ENCODE peak calls at places on chromosomes 13 and 19, in nine cellular contexts. U is PC-3, B is neural progenitor cell, X is GM23338, I is fibroblast of lung, F is DND-41, A is mammary epithelial cell, D is HCT116, K is SK-N-SH. Z is an unnamed sample. For H4K20me1 and H3K36me3, the result is how much of the 10 kb centered on the place peaks cover.

GRCh38 chr13:109807345-109807744 is 21.0 kb upstream of the IRS2 start:
- DNase-seq in A (no peak), F (no peak), B (no peak), K (no peak), U (no peak), D (no peak), X (no peak), I (no peak), Z (no peak)

GRCh38 chr13:28012383-28012782 is 23.9 kb upstream of the URAD start:
- DNase-seq in A (peak), X (no peak), U (peak), I (no peak), D (no peak), B (no peak), F (no peak), K (no peak), Z (no peak)

GRCh38 chr13:24107955-24108614 is 52.4 kb upstream of the SPATA13 start:
- DNase-seq in D (no peak), K (no peak), I (peak), A (no peak), U (no peak), F (no peak), B (no peak), X (peak), Z (no peak)

GRCh38 chr13:26719356-26719945 is 41.1 kb downstream of the GPR12 start:
- DNase-seq in A (no peak), F (peak), U (peak), X (peak), D (no peak), B (no peak), I (no peak), K (no peak), Z (peak)

GRCh38 chr19:7072541-7072940 is 3.0 kb downstream of the ZNF557 start:
- DNase-seq in A (no peak), F (no peak), B (no peak), I (no peak), D (no peak), U (no peak), K (no peak), X (no peak), Z (no peak)

GRCh38 chr19:50315773-50316448 is 13.3 kb downstream of the KCNC3 start:
- DNase-seq in X (peak), D (no peak), K (peak), A (no peak), I (no peak), F (peak), B (peak), U (no peak), Z (no peak)

GRCh38 chr13:66635526-66635925 is 594.6 kb downstream of the PCDH9 start:
- DNase-seq in K (no peak), X (no peak), B (no peak), A (peak), F (no peak), D (no peak), U (peak), I (peak), Z (peak)

GRCh38 chr13:61039302-61039701 is 376.3 kb downstream of the PCDH20 start:
- DNase-seq in F (no peak), I (no peak), A (no peak), U (no peak), K (no peak), B (no peak), X (no peak), D (no peak), Z (no peak)

GRCh38 chr19:5125797-5126497 is 157.0 kb downstream of the KDM4B start:
- DNase-seq in A (no peak), U (no peak), F (no peak), K (no peak), X (peak), D (no peak), I (no peak), B (peak), Z (no peak)
- H3K4me2 ChIP-seq in A (no peak), U (no peak), F (no peak), K (no peak), X (peak), D (no peak), I (no peak), B (no peak), Z (no peak)

GRCh38 chr13:90710355-90710754 is 637.1 kb upstream of the MIR17HG start:
- DNase-seq in B (no peak), D (no peak), I (no peak), K (no peak), A (no peak), X (no peak), F (no peak), U (no peak), Z (no peak)

GRCh38 chr13:90709329-90709728 is 638.2 kb upstream of the MIR17HG start:
- DNase-seq in B (no peak), X (no peak), F (no peak), K (no peak), I (no peak), A (no peak), D (no peak), U (no peak), Z (no peak)

GRCh38 chr13:90717451-90717936 is 630.0 kb upstream of the MIR17HG start:
- DNase-seq in D (peak), F (no peak), I (peak), U (peak), B (peak), X (peak), K (no peak), A (peak), Z (peak)

GRCh38 chr13:90708159-90708558 is 639.3 kb upstream of the MIR17HG start:
- DNase-seq in F (no peak), A (no peak), U (no peak), K (no peak), D (no peak), B (no peak), X (no peak), I (no peak), Z (no peak)

GRCh38 chr13:90713436-90714133 is 633.9 kb upstream of the MIR17HG start:
- DNase-seq in I (no peak), D (no peak), F (no peak), B (no peak), A (no peak), K (peak), U (no peak), X (no peak), Z (no peak)
- H4K20me1 ChIP-seq in I (under half), D (under half), F (under half), B (under half), A (under half), K (under half), U (under half), X (under half), Z (under half)

GRCh38 chr13:55229906-55230569 is 1910.7 kb upstream of the PRR20A start:
- DNase-seq in K (no peak), B (no peak), A (no peak), U (no peak), X (peak), F (no peak), D (no peak), I (no peak), Z (no peak)

GRCh38 chr13:55234311-55234710 is 1906.4 kb upstream of the PRR20A start:
- DNase-seq in I (no peak), D (no peak), F (no peak), X (no peak), A (no peak), B (no peak), U (no peak), K (no peak), Z (no peak)

GRCh38 chr13:55230570-55230908 is 1910.2 kb upstream of the PRR20A start:
- DNase-seq in A (no peak), K (no peak), X (peak), B (no peak), D (no peak), F (no peak), U (no peak), I (no peak), Z (no peak)
- H3K36me3 ChIP-seq in A (under half), K (under half), X (under half), B (under half), D (under half), F (under half), U (under half), I (under half), Z (under half)

GRCh38 chr19:17517898-17518297 is 6.4 kb downstream of the PGLS start:
- DNase-seq in K (no peak), U (no peak), X (no peak), A (no peak), D (no peak), B (no peak), I (peak), F (no peak), Z (no peak)

GRCh38 chr19:17524651-17525050 is 13.2 kb downstream of the PGLS start:
- DNase-seq in K (no peak), F (no peak), D (no peak), U (no peak), I (no peak), B (no peak), A (no peak), X (no peak), Z (no peak)

GRCh38 chr19:17522988-17523872 is 11.8 kb downstream of the PGLS start:
- DNase-seq in K (no peak), X (no peak), D (no peak), I (no peak), U (no peak), B (no peak), A (no peak), F (peak), Z (no peak)

GRCh38 chr19:17519967-17520366 is 8.5 kb downstream of the PGLS start:
- DNase-seq in I (peak), U (no peak), D (no peak), X (no peak), A (no peak), B (no peak), F (no peak), K (no peak), Z (no peak)

GRCh38 chr19:17520865-17521264 is 9.4 kb downstream of the PGLS start:
- DNase-seq in X (no peak), D (no peak), I (no peak), U (no peak), K (no peak), B (no peak), A (no peak), F (no peak), Z (no peak)
- H3K4me2 ChIP-seq in X (no peak), D (no peak), I (no peak), U (no peak), K (no peak), B (no peak), A (no peak), F (no peak), Z (no peak)

GRCh38 chr19:29963576-29963975 is 21.5 kb downstream of the URI1 start:
- DNase-seq in I (no peak), A (no peak), B (no peak), X (no peak), U (no peak), D (no peak), F (no peak), K (no peak), Z (no peak)
- H4K20me1 ChIP-seq in I (under half), A (under half), B (half or more), X (under half), U (under half), D (under half), F (half or more), K (half or more), Z (under half)

DNA sequence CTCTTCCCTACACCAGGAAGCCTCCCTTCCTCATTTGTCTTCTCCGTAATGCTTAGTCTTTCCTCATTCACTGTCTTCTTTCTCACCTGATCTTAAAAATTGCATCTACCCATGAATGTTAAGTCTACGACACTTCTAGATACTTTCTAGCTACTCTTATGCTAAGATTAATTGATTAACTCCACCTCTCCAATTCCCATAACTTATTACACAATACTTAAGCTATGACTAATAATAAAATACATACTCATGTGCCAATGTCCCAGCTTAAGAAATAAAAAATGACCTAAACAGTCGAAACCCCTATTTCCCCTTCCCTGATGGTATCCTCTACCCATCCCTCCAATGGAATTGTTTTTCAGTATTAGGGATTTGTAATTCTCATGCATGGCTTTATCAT is 22.8 kb upstream of the ZNF527 start:
- DNase-seq in D (no peak), U (no peak), B (no peak), K (no peak), X (no peak), I (no peak), F (no peak), A (no peak), Z (no peak)
- H3K36me3 ChIP-seq in D (under half), U (under half), B (under half), K (half or more), X (under half), I (under half), F (half or more), A (under half), Z (under half)

GRCh38 chr19:57817976-57818375 is 3.3 kb upstream of the ZNF552 start:
- DNase-seq in K (no peak), B (no peak), A (no peak), X (no peak), I (no peak), U (no peak), F (no peak), D (no peak), Z (no peak)
- H3K4me2 ChIP-seq in K (no peak), B (no peak), A (no peak), X (no peak), I (no peak), U (no peak), F (no peak), D (no peak), Z (no peak)

GRCh38 chr19:46860846-46861690 is at the start of gene ARHGAP35:
- DNase-seq in U (peak), B (no peak), I (no peak), D (no peak), K (peak), A (no peak), F (peak), X (peak), Z (no peak)
- H4K20me1 ChIP-seq in U (under half), B (under half), I (under half), D (under half), K (under half), A (under half), F (under half), X (under half), Z (under half)

GRCh38 chr13:77267362-77267761 is 59.5 kb downstream of the MYCBP2 start:
- DNase-seq in U (no peak), D (no peak), B (no peak), A (no peak), I (peak), F (no peak), K (no peak), X (no peak), Z (no peak)
- H3K36me3 ChIP-seq in U (under half), D (under half), B (under half), A (under half), I (under half), F (half or more), K (half or more), X (under half), Z (under half)

Z was measured in endothelial cell of umbilical vein.